ENCODE peak calls at places on chromosomes 7 and 10, in six cellular contexts. O is GM06990, Y is fibroblast of mammary gland, H is cardiac muscle cell, W is endothelial cell of umbilical vein, S is retinal pigment epithelial cell. B is an unnamed sample.

GRCh38 chr7:123757095-123757494 is 8.3 kb upstream of the WASL start:
- DNase-seq in O (no peak), Y (no peak), H (no peak), W (no peak), S (no peak), B (no peak)

GRCh38 chr7:149147730-149148653 is 739 bp downstream of the ZNF398 start:
- DNase-seq in O (peak), Y (peak), H (peak), W (peak), S (no peak), B (peak)

GRCh38 chr10:49164587-49165188 is 23.5 kb downstream of the TMEM273 start:
- DNase-seq in O (peak), Y (peak), H (peak), W (peak), S (no peak), B (peak)

GRCh38 chr10:86693721-86694369 is 25.5 kb downstream of the LDB3 start:
- DNase-seq in O (no peak), Y (peak), H (no peak), W (peak), S (no peak), B (peak)

GRCh38 chr7:25924061-25924460 is 227.9 kb upstream of the NFE2L3 start:
- DNase-seq in O (no peak), Y (no peak), H (no peak), W (no peak), S (no peak), B (no peak)

GRCh38 chr10:117163061-117163953 is 25.2 kb upstream of the VAX1 start:
- DNase-seq in O (no peak), Y (no peak), H (peak), W (no peak), S (no peak), B (no peak)

GRCh38 chr10:1526427-1527055 is 210.8 kb downstream of the ADARB2 start:
- DNase-seq in O (no peak), Y (no peak), H (no peak), W (no peak), S (no peak), B (no peak)

GRCh38 chr10:22086730-22087364 is 83.3 kb upstream of the DNAJC1 start:
- DNase-seq in O (no peak), Y (peak), H (peak), W (no peak), S (peak), B (no peak)

GRCh38 chr10:52768114-52768532 is 4.5 kb downstream of the MBL2 start:
- DNase-seq in O (no peak), Y (no peak), H (no peak), W (no peak), S (no peak), B (no peak)

GRCh38 chr7:73718905-73719805 is at the start of gene STX1A:
- DNase-seq in O (peak), Y (peak), H (peak), W (peak), S (no peak), B (peak)

GRCh38 chr7:123749537-123749857 is 694 bp upstream of the WASL start:
- DNase-seq in O (no peak), Y (peak), H (no peak), W (no peak), S (peak), B (no peak)

GRCh38 chr7:1946461-1947450 is 276.7 kb downstream of the ELFN1 start:
- DNase-seq in O (no peak), Y (no peak), H (no peak), W (no peak), S (no peak), B (no peak)

GRCh38 chr10:68870545-68871104 is 30.5 kb upstream of the DDX50 start:
- DNase-seq in O (no peak), Y (no peak), H (no peak), W (no peak), S (no peak), B (no peak)

GRCh38 chr7:2003931-2004812 is 228.6 kb downstream of the MAD1L1 start:
- DNase-seq in O (no peak), Y (no peak), H (no peak), W (no peak), S (no peak), B (no peak)

GRCh38 chr10:128485701-128486235 is 359.5 kb upstream of the MKI67 start:
- DNase-seq in O (no peak), Y (no peak), H (no peak), W (no peak), S (no peak), B (no peak)

GRCh38 chr10:123150986-123151738 is 3.0 kb upstream of the BUB3 start:
- DNase-seq in O (peak), Y (no peak), H (peak), W (peak), S (no peak), B (peak)

GRCh38 chr10:6738464-6738824 is 158.4 kb upstream of the PRKCQ start:
- DNase-seq in O (no peak), Y (no peak), H (no peak), W (no peak), S (no peak), B (no peak)

GRCh38 chr7:114988035-114988434 is 66.1 kb downstream of the MDFIC start:
- DNase-seq in O (no peak), Y (no peak), H (no peak), W (no peak), S (no peak), B (no peak)

GRCh38 chr7:30523466-30523865 is 18.8 kb upstream of the GGCT start:
- DNase-seq in O (no peak), Y (no peak), H (no peak), W (no peak), S (no peak), B (no peak)

GRCh38 chr7:141014091-141014490 is 661 bp downstream of the MRPS33 start:
- DNase-seq in O (no peak), Y (peak), H (no peak), W (no peak), S (peak), B (no peak)

DNA sequence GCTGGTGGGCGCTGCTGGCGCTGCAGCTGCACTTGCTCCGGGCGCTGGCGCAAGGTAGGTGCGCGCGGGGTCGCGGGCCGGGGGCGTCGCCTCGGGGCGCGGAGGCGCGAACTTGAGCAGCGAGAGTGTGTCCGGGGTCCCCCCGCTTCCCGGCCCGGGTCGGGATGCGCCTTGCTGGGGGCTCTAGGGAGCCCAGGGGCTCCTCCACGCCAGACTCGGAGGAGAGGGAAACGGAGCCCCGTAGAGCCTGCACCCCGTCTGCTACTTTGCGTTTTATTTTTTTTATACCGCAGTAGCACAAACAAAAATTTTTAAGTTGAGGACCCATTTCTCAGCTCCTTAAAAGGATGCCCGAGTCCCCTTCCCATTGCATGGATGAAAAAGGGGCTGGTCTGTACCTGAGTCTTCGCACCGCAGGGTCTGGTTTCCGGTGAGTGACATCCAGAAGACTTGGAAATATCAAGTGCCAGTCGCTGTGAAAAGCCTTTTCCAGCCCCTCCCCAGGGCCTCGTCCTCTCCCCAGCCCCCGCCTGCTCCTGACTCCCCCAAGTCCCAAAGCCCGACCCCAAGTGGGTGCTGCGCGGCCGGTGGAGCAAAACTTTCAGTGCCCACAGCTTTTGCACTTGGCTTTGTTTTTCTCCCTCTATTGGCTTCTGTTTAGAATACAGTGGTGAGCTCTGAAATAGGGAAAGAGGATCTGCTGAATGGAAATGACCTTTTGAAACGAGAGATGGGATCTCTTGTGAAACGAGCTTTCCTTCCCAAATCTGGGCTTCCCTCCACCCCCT is 973 bp downstream of the SDK1 start:
- DNase-seq in O (no peak), Y (peak), H (peak), W (peak), S (no peak), B (no peak)
- TF ChIP-seq CTCF in O (no peak), Y (peak), H (peak), W (peak), S (peak), B (no peak)

GRCh38 chr7:96414931-96415292 is 93.0 kb upstream of the SLC25A13 start:
- DNase-seq in O (no peak), Y (peak), H (peak), W (peak), S (no peak), B (peak)
- TF ChIP-seq CTCF in O (peak), Y (peak), H (peak), W (peak), S (peak), B (peak)

GRCh38 chr10:31949266-31949665 is 20.6 kb upstream of the ARHGAP12 start:
- DNase-seq in O (no peak), Y (no peak), H (no peak), W (no peak), S (no peak), B (no peak)

GRCh38 chr10:31945392-31945791 is 16.8 kb upstream of the ARHGAP12 start:
- DNase-seq in O (no peak), Y (no peak), H (no peak), W (no peak), S (no peak), B (no peak)

GRCh38 chr10:31948021-31948420 is 19.4 kb upstream of the ARHGAP12 start:
- DNase-seq in O (no peak), Y (no peak), H (no peak), W (no peak), S (no peak), B (no peak)

GRCh38 chr10:31944071-31944433 is 15.4 kb upstream of the ARHGAP12 start:
- DNase-seq in O (no peak), Y (no peak), H (no peak), W (no peak), S (no peak), B (no peak)

DNA sequence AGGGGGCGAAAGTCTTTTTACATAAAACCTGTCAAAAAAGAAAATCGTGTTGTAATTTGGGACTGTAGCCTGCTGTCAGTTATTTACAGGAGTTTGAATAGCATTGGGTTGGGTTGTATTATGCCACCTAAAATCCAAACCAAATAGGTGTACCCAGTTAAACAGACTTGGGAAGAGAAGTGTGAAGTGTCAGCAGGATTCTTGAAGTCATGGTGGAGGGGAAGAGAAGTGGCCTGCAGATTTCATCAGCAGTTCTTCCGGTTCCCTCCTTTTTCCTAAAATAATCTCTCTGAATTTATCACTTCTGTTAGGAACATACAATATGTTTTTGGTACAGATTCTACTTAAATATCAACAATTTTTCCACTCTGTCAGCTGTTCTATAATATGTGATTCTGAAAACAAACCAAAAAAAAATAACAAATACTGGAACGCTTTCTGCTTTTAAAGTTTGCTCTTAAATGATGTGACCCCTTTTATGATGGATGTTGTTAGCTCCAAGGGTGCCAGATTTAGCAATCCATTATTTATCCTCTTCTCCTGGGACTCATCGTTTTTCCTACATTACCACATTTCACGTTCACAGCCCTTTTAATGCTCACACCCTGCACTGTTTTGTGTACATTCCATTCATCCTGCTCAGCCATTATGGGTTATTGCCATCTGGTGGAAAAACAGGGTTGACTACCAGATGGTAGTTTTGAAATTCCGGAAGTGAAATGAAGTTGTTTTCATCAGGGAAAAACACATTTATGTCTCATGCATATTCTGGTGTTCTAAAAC is 18.7 kb upstream of the ARHGAP12 start:
- DNase-seq in O (no peak), Y (peak), H (no peak), W (peak), S (no peak), B (peak)
- TF ChIP-seq CTCF in O (no peak), Y (peak), H (peak), W (peak), S (peak), B (no peak)

GRCh38 chr7:129499915-129500463 is 2.3 kb upstream of the SMKR1 start:
- DNase-seq in O (peak), Y (no peak), H (no peak), W (no peak), S (no peak), B (no peak)

GRCh38 chr7:129498021-129498420 is 4.3 kb upstream of the SMKR1 start:
- DNase-seq in O (no peak), Y (no peak), H (no peak), W (no peak), S (no peak), B (no peak)

GRCh38 chr7:129501760-129502707 is at the start of gene SMKR1:
- DNase-seq in O (peak), Y (peak), H (peak), W (peak), S (no peak), B (peak)

GRCh38 chr7:129503725-129504124 is 1.4 kb downstream of the SMKR1 start:
- DNase-seq in O (no peak), Y (no peak), H (no peak), W (no peak), S (no peak), B (no peak)

DNA sequence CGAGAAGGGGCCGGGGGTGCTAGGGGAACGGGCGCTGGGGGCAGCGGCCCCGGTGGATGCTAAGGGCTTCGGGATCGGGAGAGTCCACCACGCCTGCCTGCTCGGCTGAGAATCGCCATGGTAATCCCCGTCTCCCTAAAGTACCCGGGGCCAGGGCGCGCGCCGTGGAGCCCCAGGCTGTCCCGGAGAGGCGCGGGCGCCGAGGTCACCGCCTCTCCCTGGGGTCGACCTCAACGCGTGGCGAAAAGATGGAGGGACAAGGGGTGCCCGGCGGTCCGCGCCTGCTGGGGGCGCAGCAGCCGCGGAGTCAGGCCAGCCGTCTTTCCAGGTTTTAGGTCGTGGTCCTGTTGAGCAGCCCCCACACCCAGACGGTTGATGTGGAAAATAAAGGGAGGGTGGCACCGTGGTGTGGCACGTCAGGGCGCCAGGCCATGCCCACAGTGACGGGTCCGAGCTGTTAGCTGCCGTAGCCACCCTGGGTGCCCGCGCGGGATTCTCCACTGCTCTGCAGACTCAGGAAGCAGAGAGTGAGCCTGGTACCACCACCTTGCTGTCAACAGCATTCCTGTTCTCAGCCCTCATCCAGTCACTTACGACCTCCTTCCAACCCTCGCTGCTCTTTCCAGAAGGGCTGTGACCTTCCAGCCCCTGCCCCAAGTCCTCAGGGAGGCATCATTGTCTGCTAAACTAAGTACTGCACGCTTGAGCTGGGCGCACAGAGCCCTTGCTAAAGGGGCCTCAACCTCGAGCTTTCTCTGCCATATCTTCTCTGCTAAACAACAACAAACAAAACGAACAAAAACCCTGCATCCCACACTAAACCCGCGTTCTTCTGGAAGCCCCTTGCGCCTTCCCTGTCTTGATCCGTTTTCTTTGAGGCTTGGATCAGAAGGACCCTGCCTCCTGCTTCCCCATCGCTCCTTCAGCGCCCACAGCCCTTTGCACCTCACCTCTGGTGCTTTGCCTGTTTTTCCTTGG is 666 bp downstream of the SMKR1 start:
- DNase-seq in O (peak), Y (no peak), H (peak), W (peak), S (no peak), B (peak)
- TF ChIP-seq CTCF in O (no peak), Y (no peak), H (peak), W (peak), S (peak), B (no peak)

DNA sequence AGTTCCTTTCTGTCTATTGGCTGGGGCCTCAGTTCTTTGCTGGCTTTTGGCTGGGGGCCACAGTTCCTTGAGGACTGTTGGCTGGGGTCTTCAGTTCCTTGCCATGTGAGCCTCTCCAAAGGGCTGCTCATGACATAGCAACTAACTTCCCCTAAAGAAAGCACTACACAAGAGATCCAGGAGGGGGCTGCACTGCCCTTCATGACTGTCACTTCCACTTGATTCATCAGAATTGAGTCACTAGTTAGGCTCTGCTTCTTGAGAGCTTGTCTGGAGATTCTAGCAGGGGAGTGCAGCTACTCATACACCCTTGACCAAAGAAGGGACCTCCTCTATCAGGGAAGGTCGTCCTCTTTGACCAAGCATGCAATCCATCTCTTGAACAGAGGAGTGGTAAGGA is 38.0 kb upstream of the MKX start:
- DNase-seq in O (no peak), Y (peak), H (peak), W (peak), S (peak), B (no peak)
- TF ChIP-seq CTCF in O (peak), Y (peak), H (no peak), W (peak), S (peak), B (no peak)

GRCh38 chr10:71268247-71268691 is 50.8 kb upstream of the SLC29A3 start:
- DNase-seq in O (no peak), Y (peak), H (peak), W (no peak), S (no peak), B (no peak)
- TF ChIP-seq CTCF in O (peak), Y (peak), H (peak), W (peak), S (peak), B (no peak)

GRCh38 chr7:47302560-47302959 is 279.4 kb downstream of the TNS3 start:
- DNase-seq in O (no peak), Y (no peak), H (no peak), W (no peak), S (no peak), B (no peak)

GRCh38 chr7:47299496-47299895 is 282.4 kb downstream of the TNS3 start:
- DNase-seq in O (no peak), Y (no peak), H (no peak), W (no peak), S (no peak), B (no peak)

GRCh38 chr7:47301657-47302295 is 280.1 kb downstream of the TNS3 start:
- DNase-seq in O (no peak), Y (no peak), H (no peak), W (no peak), S (no peak), B (no peak)

GRCh38 chr7:47300472-47301021 is 281.4 kb downstream of the TNS3 start:
- DNase-seq in O (no peak), Y (no peak), H (no peak), W (no peak), S (no peak), B (no peak)

DNA sequence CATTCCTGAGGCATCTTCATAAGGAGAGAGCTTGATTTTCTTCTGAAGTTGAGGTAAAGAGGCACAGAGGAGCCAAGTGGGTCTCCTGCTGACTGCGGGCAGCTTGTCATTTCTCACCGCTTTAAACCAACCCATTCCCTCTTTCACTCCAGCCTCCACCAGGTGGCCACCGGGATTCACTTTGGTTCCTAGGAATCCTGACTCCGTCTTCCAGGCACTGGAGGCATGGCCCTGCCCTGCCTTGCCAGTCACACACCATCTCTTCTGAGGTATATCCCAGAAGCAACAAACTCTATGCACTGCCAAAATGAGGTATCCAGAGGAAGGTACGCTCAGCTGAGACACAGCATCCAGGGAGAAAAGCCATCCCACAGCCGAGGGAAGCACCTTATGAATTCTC is 280.8 kb downstream of the TNS3 start:
- DNase-seq in O (no peak), Y (no peak), H (no peak), W (no peak), S (no peak), B (no peak)
- TF ChIP-seq CTCF in O (no peak), Y (no peak), H (no peak), W (no peak), S (peak), B (no peak)

DNA sequence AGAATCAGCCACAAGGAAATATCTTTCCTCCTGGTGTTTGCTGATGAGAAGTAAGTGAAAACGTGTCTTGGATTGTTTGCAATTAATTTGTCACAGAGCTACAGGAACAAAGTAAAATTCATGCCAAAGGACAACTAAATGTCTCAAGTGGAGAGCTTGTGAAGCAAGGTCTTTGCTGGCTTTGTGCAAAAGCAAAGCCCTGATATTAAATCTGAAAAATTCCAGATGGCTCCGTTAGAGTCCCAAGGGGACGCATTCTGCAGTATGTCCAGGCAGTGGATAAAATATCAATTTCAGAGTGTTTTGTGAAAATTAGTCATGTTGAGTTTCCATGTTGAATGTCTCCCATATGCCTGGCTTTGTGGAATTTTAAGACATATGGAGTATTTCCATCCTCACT is 102.5 kb upstream of the PTN start:
- DNase-seq in O (no peak), Y (peak), H (no peak), W (no peak), S (no peak), B (no peak)
- TF ChIP-seq CTCF in O (no peak), Y (no peak), H (no peak), W (no peak), S (no peak), B (no peak)